ENCODE peak calls at places on chromosome 20, in six cellular contexts. L, G, X, M, R and N are unnamed samples. For H3K4me1, the result is how much of the 10 kb centered on the place peaks cover.

GRCh38 chr20:21237956-21238355 is 65.2 kb upstream of the XRN2 start:
- DNase-seq in L (no peak), G (peak), X (no peak), M (no peak), R (no peak), N (no peak)

GRCh38 chr20:52242237-52243230 is 51.0 kb upstream of the ZFP64 start:
- DNase-seq in L (peak), G (peak), X (no peak), M (no peak), R (no peak), N (no peak)

GRCh38 chr20:40339661-40340449 is 349.2 kb downstream of the MAFB start:
- DNase-seq in L (no peak), G (no peak), X (no peak), M (no peak), R (no peak), N (peak)

GRCh38 chr20:23507346-23507745 is 16.4 kb downstream of the CST8 start:
- DNase-seq in L (no peak), G (no peak), X (no peak), M (no peak), R (no peak), N (no peak)

GRCh38 chr20:58127731-58128130 is 100.7 kb downstream of the ANKRD60 start:
- DNase-seq in L (peak), G (peak), X (no peak), M (no peak), R (no peak), N (no peak)

GRCh38 chr20:61304750-61305149 is 52.7 kb downstream of the CDH4 start:
- DNase-seq in L (no peak), G (no peak), X (no peak), M (no peak), R (no peak), N (no peak)

GRCh38 chr20:723756-724155 is 44.5 kb downstream of the SLC52A3 start:
- DNase-seq in L (no peak), G (no peak), X (no peak), M (no peak), R (no peak), N (peak)

GRCh38 chr20:63531686-63532448 is 5.3 kb downstream of the PTK6 start:
- DNase-seq in L (no peak), G (no peak), X (no peak), M (no peak), R (no peak), N (no peak)

GRCh38 chr20:51193066-51193772 is 170.3 kb upstream of the KCNG1 start:
- DNase-seq in L (peak), G (peak), X (no peak), M (no peak), R (no peak), N (no peak)

GRCh38 chr20:57397693-57398108 is 6.5 kb downstream of the RBM38 start:
- DNase-seq in L (no peak), G (no peak), X (peak), M (no peak), R (no peak), N (no peak)

GRCh38 chr20:58471161-58471834 is 43.9 kb downstream of the APCDD1L start:
- DNase-seq in L (no peak), G (peak), X (no peak), M (no peak), R (peak), N (peak)

GRCh38 chr20:51610761-51611624 is 68.5 kb upstream of the NFATC2 start:
- DNase-seq in L (no peak), G (no peak), X (no peak), M (no peak), R (no peak), N (no peak)

GRCh38 chr20:19378057-19378456 is 165.6 kb downstream of the SLC24A3 start:
- DNase-seq in L (no peak), G (no peak), X (no peak), M (no peak), R (no peak), N (no peak)

GRCh38 chr20:18719426-18719825 is 94.2 kb upstream of the SCP2D1 start:
- DNase-seq in L (no peak), G (peak), X (no peak), M (no peak), R (no peak), N (no peak)

GRCh38 chr20:9068232-9068781 is 580 bp upstream of the PLCB4 start:
- DNase-seq in L (peak), G (peak), X (peak), M (no peak), R (peak), N (no peak)

GRCh38 chr20:48448601-48449384 is 379.0 kb downstream of the PREX1 start:
- DNase-seq in L (no peak), G (no peak), X (no peak), M (no peak), R (no peak), N (no peak)

GRCh38 chr20:34222208-34222607 is 19.0 kb upstream of the ASIP start:
- DNase-seq in L (no peak), G (peak), X (no peak), M (no peak), R (no peak), N (no peak)

GRCh38 chr20:14597206-14597715 is 259.8 kb upstream of the FLRT3 start:
- DNase-seq in L (no peak), G (no peak), X (no peak), M (no peak), R (no peak), N (no peak)

GRCh38 chr20:36063916-36064660 is 90.5 kb upstream of the EPB41L1 start:
- DNase-seq in L (no peak), G (no peak), X (no peak), M (no peak), R (no peak), N (no peak)

GRCh38 chr20:750801-751200 is 17.5 kb downstream of the SLC52A3 start:
- DNase-seq in L (no peak), G (no peak), X (no peak), M (no peak), R (no peak), N (no peak)

DNA sequence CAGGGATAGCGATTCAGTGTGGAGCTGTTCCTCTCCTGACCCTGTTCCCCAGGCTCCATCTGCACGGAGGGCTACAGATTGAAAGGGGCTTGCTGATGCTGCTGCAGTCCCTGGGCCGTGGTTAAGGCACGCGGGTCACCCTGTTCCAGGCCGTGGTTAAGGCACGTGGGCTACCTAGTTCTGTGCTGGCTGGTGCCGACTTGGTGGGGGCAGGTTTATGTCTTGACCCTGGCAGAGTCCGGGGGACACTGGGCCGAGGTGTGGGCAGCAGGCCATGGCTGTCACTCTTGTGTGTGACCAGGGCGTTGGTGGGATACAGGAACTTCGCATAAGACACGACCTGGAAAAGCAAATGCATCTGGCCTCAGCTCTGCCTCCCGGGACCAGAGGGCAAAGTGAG is 6.4 kb downstream of the RPS21 start:
- DNase-seq in L (no peak), G (no peak), X (no peak), M (no peak), R (no peak), N (no peak)
- H3K27ac ChIP-seq in L (no peak), G (no peak), X (no peak), M (no peak), R (no peak), N (no peak)

DNA sequence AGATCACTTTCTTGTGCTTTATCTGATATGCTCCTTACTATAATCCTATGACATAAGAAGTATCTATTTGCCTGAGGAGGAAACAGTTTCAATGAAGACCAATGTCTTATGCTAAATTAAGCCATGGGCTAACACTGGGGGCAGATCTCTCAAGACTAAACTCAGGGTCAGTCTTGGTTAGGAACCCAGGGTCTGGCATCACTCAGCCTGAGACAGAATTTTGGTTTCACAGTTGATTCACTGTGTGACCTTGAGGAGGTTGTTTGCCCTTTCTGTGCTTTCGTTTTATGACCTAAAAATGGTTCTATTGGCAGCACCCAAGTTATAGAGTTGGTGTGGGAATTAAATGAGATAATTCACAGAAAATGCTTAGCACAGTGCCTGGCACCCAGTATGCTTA is 4.9 kb upstream of the BCAS1 start:
- DNase-seq in L (no peak), G (no peak), X (no peak), M (no peak), R (no peak), N (no peak)
- H3K4me1 ChIP-seq in L (under half), G (under half), X (under half), M (under half), R (under half), N (under half)

GRCh38 chr20:62528983-62529891 is 53.4 kb upstream of the GATA5 start:
- DNase-seq in L (no peak), G (no peak), X (no peak), M (no peak), R (no peak), N (no peak)
- TF ChIP-seq POLR2A in L (no peak), G (no peak), X (no peak), M (no peak), R (no peak), N (no peak)

DNA sequence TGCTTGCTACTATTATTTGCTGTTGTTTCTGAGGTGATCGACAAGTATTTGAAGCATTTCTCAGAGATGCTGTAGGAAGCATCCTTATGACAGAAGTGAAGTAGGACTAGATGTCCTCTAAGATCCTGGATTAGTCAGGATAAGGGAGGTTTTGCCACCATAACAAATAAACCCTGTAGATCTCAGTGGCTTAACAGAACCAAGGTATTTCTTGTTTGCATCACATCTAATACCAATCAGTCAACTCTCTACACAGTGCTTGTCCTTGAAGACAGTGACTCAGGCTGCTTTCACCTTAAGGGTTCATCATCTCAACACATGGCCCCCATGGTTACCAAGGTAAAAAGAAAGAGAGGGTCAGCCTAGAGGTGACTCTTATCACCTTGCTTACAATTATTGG is 92.9 kb upstream of the ISM1 start:
- DNase-seq in L (no peak), G (no peak), X (no peak), M (no peak), R (no peak), N (no peak)
- H3K27ac ChIP-seq in L (no peak), G (no peak), X (no peak), M (no peak), R (no peak), N (no peak)